ENCODE peak calls at places on chromosomes 11 and 22, in eight cellular contexts. G is lower lobe of right lung, F is right cardiac atrium, L is colonic mucosa, S is neuronal stem cell, T is A549, D is pancreas, V is kidney. R is an unnamed sample. For H3K4me1, the result is how much of the 10 kb centered on the place peaks cover.

GRCh38 chr22:46079861-46080821 is 70.2 kb upstream of the PPARA start:
- DNase-seq in G (peak), F (peak), L (no peak), S (no peak), T (no peak), D (peak), V (peak), R (peak)

GRCh38 chr22:22883090-22883727 is 4.4 kb upstream of the IGLL5 start:
- DNase-seq in G (no peak), F (no peak), L (no peak), S (no peak), T (no peak), D (no peak), V (peak), R (no peak)

GRCh38 chr11:46693597-46694012 is 6.8 kb downstream of the ARHGAP1 start:
- DNase-seq in G (no peak), F (peak), L (no peak), S (no peak), T (no peak), D (no peak), V (no peak), R (no peak)

GRCh38 chr22:45886502-45886901 is 90.5 kb downstream of the WNT7B start:
- DNase-seq in G (no peak), F (no peak), L (no peak), S (no peak), T (no peak), D (no peak), V (no peak), R (no peak)

GRCh38 chr22:18078329-18079041 is 695 bp downstream of the PEX26 start:
- DNase-seq in G (peak), F (no peak), L (peak), S (no peak), T (peak), D (peak), V (peak), R (no peak)

GRCh38 chr22:45101828-45102227 is 61.9 kb upstream of the NUP50 start:
- DNase-seq in G (peak), F (peak), L (peak), S (no peak), T (peak), D (no peak), V (no peak), R (no peak)

GRCh38 chr11:60887531-60887930 is 18.9 kb downstream of the PRPF19 start:
- DNase-seq in G (no peak), F (peak), L (peak), S (peak), T (peak), D (no peak), V (no peak), R (no peak)

GRCh38 chr22:42962295-42963230 is 52.4 kb downstream of the PACSIN2 start:
- DNase-seq in G (peak), F (peak), L (peak), S (no peak), T (no peak), D (peak), V (peak), R (no peak)

GRCh38 chr11:3021125-3021524 is 29.0 kb upstream of the NAP1L4 start:
- DNase-seq in G (no peak), F (no peak), L (peak), S (peak), T (peak), D (peak), V (peak), R (no peak)

GRCh38 chr11:69472053-69472765 is 9.3 kb upstream of the LINC01488 start:
- DNase-seq in G (peak), F (peak), L (no peak), S (no peak), T (no peak), D (no peak), V (peak), R (no peak)

GRCh38 chr11:45765836-45766235 is 39.1 kb upstream of the SLC35C1 start:
- DNase-seq in G (no peak), F (no peak), L (no peak), S (no peak), T (no peak), D (no peak), V (no peak), R (no peak)

GRCh38 chr11:9047986-9048522 is 43.3 kb downstream of the SCUBE2 start:
- DNase-seq in G (no peak), F (peak), L (no peak), S (no peak), T (no peak), D (no peak), V (no peak), R (peak)

GRCh38 chr22:30370681-30371080 is 13.9 kb downstream of the CCDC157 start:
- DNase-seq in G (no peak), F (no peak), L (no peak), S (no peak), T (no peak), D (no peak), V (no peak), R (no peak)

GRCh38 chr11:57318178-57318577 is 6.6 kb downstream of the TNKS1BP1 start:
- DNase-seq in G (no peak), F (peak), L (peak), S (no peak), T (no peak), D (peak), V (peak), R (no peak)

GRCh38 chr11:111395749-111396148 is 16.7 kb upstream of the POU2AF1 start:
- DNase-seq in G (no peak), F (no peak), L (no peak), S (no peak), T (no peak), D (no peak), V (no peak), R (no peak)

GRCh38 chr11:77387701-77388100 is 86.2 kb downstream of the PAK1 start:
- DNase-seq in G (no peak), F (no peak), L (no peak), S (no peak), T (no peak), D (no peak), V (no peak), R (no peak)

GRCh38 chr11:35154960-35155359 is 16.0 kb downstream of the CD44 start:
- DNase-seq in G (no peak), F (no peak), L (no peak), S (no peak), T (no peak), D (no peak), V (no peak), R (no peak)
- H3K4me1 ChIP-seq in G (half or more), F (under half), L (under half), S (under half), T (half or more), D (under half), V (under half), R (half or more)

GRCh38 chr22:19723990-19724827 is 870 bp downstream of the GP1BB start:
- DNase-seq in G (no peak), F (peak), L (no peak), S (peak), T (no peak), D (no peak), V (no peak), R (peak)
- H3K4me3 ChIP-seq in G (peak), F (no peak), L (peak), S (peak), T (peak), D (peak), V (no peak), R (peak)

DNA sequence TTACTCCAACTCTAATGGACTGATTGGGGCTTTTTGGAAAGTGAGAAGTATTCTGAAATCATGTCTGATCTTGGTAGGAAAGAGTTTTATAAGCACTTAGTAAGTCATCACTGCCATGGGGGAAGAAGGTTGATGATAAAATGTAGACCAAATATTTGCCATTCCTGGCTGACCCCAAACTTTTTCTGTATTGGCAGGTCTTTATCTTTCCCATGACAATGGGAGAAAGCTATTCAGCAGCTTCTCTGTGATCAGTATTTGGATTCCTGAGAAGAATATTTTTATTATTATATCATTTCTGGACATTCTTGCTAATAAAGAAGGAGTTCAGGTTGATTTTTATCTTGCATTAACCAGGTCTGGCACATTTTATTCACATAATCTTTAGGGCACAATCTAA is 47.4 kb upstream of the BLID start:
- DNase-seq in G (no peak), F (no peak), L (no peak), S (no peak), T (no peak), D (no peak), V (no peak), R (no peak)
- H3K4me1 ChIP-seq in G (under half), F (under half), L (under half), S (under half), T (half or more), D (under half), V (under half), R (under half)

DNA sequence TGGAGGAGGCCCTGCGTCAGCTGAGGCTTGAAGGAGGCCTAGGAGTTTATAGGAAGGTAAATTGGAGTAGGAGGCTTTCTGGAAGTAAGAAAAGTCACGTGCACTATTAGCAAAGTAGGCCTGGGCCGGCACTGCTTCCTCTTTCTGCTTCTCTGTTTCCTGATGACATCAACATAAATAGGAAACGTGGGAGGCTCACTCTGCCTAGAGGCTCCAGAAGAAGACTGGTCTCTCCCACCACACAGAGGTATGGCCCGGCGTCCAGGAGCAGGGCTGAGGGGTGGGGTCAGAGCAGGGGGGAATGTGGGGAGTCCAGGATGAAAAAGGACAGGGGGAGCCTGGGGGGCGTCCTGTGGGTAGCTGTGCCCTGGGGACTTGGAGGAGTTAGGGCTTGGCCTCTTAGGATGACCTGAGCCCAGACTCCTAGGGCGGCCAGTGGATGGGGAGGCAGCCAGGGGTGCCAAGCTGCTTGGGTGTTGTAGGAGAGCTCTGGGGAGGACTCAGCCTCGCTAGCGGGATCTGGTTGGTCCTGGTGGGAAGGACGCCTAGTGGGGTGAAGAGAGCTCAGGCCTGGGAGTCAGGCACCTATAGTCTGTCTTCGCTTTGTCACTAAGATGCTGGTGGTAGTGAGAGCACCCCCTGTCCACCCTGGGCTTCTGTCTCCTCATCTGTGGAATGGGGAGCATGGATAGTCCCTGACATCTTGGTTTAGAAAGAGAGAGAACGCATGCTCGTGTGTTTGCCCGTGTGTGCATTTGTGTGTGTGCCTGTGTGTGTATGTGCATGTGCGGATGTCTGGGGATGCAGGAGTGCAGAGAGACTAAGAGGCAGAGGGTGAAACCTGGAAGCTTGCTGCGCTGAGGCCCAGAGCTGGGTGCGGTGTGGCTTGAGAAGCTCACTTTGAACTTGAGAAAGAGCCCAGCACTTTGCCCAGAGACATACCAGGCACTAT is at the start of gene CSF2RB:
- DNase-seq in G (peak), F (peak), L (peak), S (no peak), T (no peak), D (no peak), V (peak), R (peak)
- H3K4me3 ChIP-seq in G (peak), F (peak), L (peak), S (peak), T (no peak), D (no peak), V (peak), R (no peak)

GRCh38 chr11:65421204-65422103 is 1.1 kb upstream of the NEAT1 start:
- DNase-seq in G (peak), F (peak), L (peak), S (no peak), T (peak), D (peak), V (peak), R (peak)

GRCh38 chr11:65420506-65421203 is 1.9 kb upstream of the NEAT1 start:
- DNase-seq in G (peak), F (peak), L (no peak), S (no peak), T (no peak), D (no peak), V (peak), R (no peak)

GRCh38 chr11:65419460-65419772 is 3.2 kb upstream of the NEAT1 start:
- DNase-seq in G (peak), F (peak), L (no peak), S (no peak), T (no peak), D (no peak), V (peak), R (no peak)

GRCh38 chr11:65418681-65419459 is 3.7 kb upstream of the NEAT1 start:
- DNase-seq in G (peak), F (peak), L (peak), S (peak), T (peak), D (peak), V (peak), R (peak)

GRCh38 chr11:65419773-65420481 is 2.7 kb upstream of the NEAT1 start:
- DNase-seq in G (peak), F (peak), L (peak), S (no peak), T (no peak), D (peak), V (peak), R (peak)
- H3K4me1 ChIP-seq in G (half or more), F (under half), L (under half), S (half or more), T (half or more), D (under half), V (under half), R (half or more)

GRCh38 chr11:123174196-123175183 is 20.6 kb downstream of the CLMP start:
- DNase-seq in G (no peak), F (peak), L (peak), S (peak), T (no peak), D (no peak), V (peak), R (no peak)
- H3K4me3 ChIP-seq in G (no peak), F (no peak), L (no peak), S (no peak), T (no peak), D (no peak), V (no peak), R (no peak)

GRCh38 chr11:87460269-87460668 is 422.5 kb downstream of the TMEM135 start:
- DNase-seq in G (no peak), F (no peak), L (no peak), S (no peak), T (no peak), D (no peak), V (no peak), R (no peak)

GRCh38 chr11:87462171-87462570 is 424.4 kb downstream of the TMEM135 start:
- DNase-seq in G (no peak), F (no peak), L (no peak), S (no peak), T (no peak), D (no peak), V (no peak), R (no peak)

GRCh38 chr11:87456499-87456898 is 418.8 kb downstream of the TMEM135 start:
- DNase-seq in G (no peak), F (no peak), L (no peak), S (no peak), T (no peak), D (no peak), V (no peak), R (no peak)

GRCh38 chr11:87460842-87461637 is 423.3 kb downstream of the TMEM135 start:
- DNase-seq in G (no peak), F (no peak), L (no peak), S (no peak), T (no peak), D (no peak), V (no peak), R (no peak)

DNA sequence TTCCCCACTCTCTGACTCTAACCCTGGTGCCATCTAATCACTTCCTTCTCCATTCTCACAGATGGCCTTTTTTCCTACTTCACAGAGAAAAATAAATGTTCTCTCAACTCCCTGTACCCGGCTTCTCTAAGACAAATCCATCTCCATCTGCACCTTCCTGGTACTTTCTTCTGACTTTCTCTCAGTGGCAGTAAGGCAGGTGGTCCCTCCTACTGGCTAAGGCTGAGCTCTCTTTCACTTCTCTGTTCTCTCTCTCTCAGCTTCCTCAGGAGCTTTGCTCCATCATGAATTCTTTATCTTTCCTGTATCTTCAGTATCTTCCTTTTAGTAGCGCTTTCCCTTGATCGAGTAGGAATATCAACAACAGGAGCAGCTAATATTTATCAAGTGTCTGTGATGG is 421.6 kb downstream of the TMEM135 start:
- DNase-seq in G (no peak), F (no peak), L (no peak), S (no peak), T (no peak), D (no peak), V (no peak), R (no peak)
- H3K4me1 ChIP-seq in G (under half), F (under half), L (under half), S (under half), T (under half), D (under half), V (under half), R (under half)

R was measured in heart right ventricle.